ENCODE peak calls at places on chromosomes 12 and 14, in four cellular contexts. I, O, M and H are unnamed samples.

GRCh38 chr12:124387510-124387855 is 92.6 kb downstream of the RFLNA start:
- DNase-seq in I (no peak), O (no peak), M (no peak), H (peak; percentile 50)

GRCh38 chr12:57462307-57463253 is 3.0 kb downstream of the GLI1 start:
- DNase-seq in I (peak; percentile 88), O (peak; percentile 98), M (peak; percentile 82), H (peak; percentile 93)

GRCh38 chr14:91980157-91980556 is 32.7 kb upstream of the FBLN5 start:
- DNase-seq in I (no peak), O (no peak), M (peak; percentile 96), H (peak; percentile 83)

GRCh38 chr12:51196547-51196946 is 21.3 kb downstream of the POU6F1 start:
- DNase-seq in I (no peak), O (no peak), M (no peak), H (no peak)

GRCh38 chr12:57008113-57008687 is 1.9 kb upstream of the ZBTB39 start:
- DNase-seq in I (peak; percentile 23), O (peak; percentile 83), M (peak; percentile 82), H (peak; percentile 84)

GRCh38 chr14:74973003-74973614 is 17.7 kb upstream of the PGF start:
- DNase-seq in I (no peak), O (no peak), M (peak; percentile 44), H (no peak)

GRCh38 chr12:75634244-75635222 is 123.1 kb upstream of the KRR1 start:
- DNase-seq in I (no peak), O (no peak), M (no peak), H (peak; percentile 18)

GRCh38 chr12:104290320-104290719 is 13.2 kb upstream of the EID3 start:
- DNase-seq in I (no peak), O (no peak), M (no peak), H (no peak)

GRCh38 chr14:70029296-70030132 is 150.3 kb downstream of the SMOC1 start:
- DNase-seq in I (no peak), O (no peak), M (no peak), H (no peak)

GRCh38 chr14:26960049-26960688 is 362.3 kb upstream of the NOVA1 start:
- DNase-seq in I (peak; percentile 35), O (peak; percentile 5), M (no peak), H (no peak)

GRCh38 chr12:26338574-26339572 is 143.5 kb downstream of the SSPN start:
- DNase-seq in I (no peak), O (no peak), M (peak; percentile 78), H (peak; percentile 28)

GRCh38 chr12:32155911-32156585 is 49.4 kb downstream of the BICD1 start:
- DNase-seq in I (no peak), O (no peak), M (no peak), H (no peak)

GRCh38 chr12:25598956-25599355 is 45.9 kb upstream of the LMNTD1 start:
- DNase-seq in I (no peak), O (no peak), M (no peak), H (no peak)

GRCh38 chr12:29610473-29611174 is 113.1 kb upstream of the OVCH1 start:
- DNase-seq in I (no peak), O (peak; percentile 22), M (no peak), H (no peak)

GRCh38 chr14:52338282-52338681 is 24.2 kb downstream of the PTGER2 start:
- DNase-seq in I (no peak), O (no peak), M (peak; percentile 70), H (peak; percentile 46)

GRCh38 chr12:132158677-132159554 is 14.7 kb downstream of the NOC4L start:
- DNase-seq in I (no peak), O (no peak), M (no peak), H (no peak)

GRCh38 chr14:91374897-91375747 is 42.5 kb downstream of the CCDC88C start:
- DNase-seq in I (peak; percentile 72), O (no peak), M (no peak), H (no peak)

GRCh38 chr12:78406776-78407335 is 457.7 kb upstream of the SYT1 start:
- DNase-seq in I (no peak), O (peak; percentile 66), M (peak; percentile 9), H (peak; percentile 64)

DNA sequence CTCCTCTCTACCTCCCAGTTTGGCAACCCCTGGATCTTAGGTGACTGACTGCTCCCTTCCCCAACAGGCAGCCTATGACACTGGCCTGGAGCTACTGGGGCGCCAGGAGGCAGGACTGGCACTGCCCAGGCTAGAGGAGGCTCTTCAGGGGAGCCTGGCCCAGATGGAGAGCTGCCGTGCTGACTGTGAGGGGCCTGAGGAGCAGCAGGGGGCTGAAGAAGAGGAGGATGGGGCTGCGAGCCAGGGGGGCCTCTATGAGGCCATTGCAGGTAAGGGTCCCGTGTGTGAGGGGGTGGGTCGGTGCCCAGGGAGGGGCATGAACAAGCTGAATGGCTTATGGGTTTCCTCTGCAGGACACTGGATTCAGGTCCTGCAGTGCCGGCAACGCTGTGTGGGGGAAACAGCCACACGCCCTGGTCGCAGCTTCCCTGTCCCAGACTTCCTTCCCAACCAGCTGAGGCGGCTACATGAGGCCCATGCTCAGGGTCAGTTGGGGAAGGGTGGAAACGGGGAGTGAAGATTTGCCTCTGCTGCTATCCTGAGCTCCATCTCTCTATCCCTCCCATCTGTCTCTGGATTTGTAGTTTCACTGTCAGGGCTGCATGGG is 2.2 kb downstream of the P3H3 start:
- DNase-seq in I (no peak), O (no peak), M (no peak), H (no peak)
- H3K4me3 ChIP-seq in I (peak overlapping the region; percentile 18), O (no peak overlapping the region), M (no peak overlapping the region), H (no peak overlapping the region)

GRCh38 chr12:109861689-109862314 is 18.5 kb downstream of the GLTP start:
- DNase-seq in I (no peak), O (no peak), M (peak; percentile 20), H (no peak)

GRCh38 chr12:109864916-109865315 is 15.4 kb downstream of the GLTP start:
- DNase-seq in I (no peak), O (peak; percentile 61), M (no peak), H (no peak)

GRCh38 chr12:109860961-109861360 is 19.4 kb downstream of the GLTP start:
- DNase-seq in I (no peak), O (no peak), M (no peak), H (no peak)

GRCh38 chr12:109868182-109869051 is 11.9 kb downstream of the GLTP start:
- DNase-seq in I (no peak), O (no peak), M (no peak), H (no peak)

GRCh38 chr12:109863961-109864712 is 16.2 kb downstream of the GLTP start:
- DNase-seq in I (no peak), O (peak; percentile 55), M (peak; percentile 63), H (peak; percentile 80)
- H3K18ac ChIP-seq in I (peak overlapping the region; percentile 82), O (no peak overlapping the region), M (no peak overlapping the region), H (peak overlapping the region; percentile 29)

DNA sequence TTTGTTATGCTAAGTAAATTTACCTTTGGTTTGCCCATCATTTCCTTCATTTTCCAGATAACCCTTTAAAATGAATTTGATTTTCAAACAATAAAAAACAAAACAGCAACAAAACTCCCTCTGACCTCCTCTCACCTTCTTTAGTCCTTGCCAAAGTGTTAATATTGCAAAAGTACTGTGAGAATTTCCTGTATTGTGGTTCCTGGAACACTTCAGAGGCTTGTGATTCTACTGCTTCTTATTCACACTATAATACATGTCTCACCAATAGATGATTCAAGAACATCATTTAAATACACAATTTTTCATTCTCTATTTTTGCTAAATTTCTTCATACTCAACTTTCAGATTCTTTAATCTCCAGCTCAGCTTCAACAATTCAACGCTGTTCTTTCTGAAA is at the start of gene KLRD1:
- DNase-seq in I (no peak), O (no peak), M (no peak), H (no peak)
- H3K4me3 ChIP-seq in I (no peak within 1 kb of the TSS), O (no peak within 1 kb of the TSS), M (no peak within 1 kb of the TSS), H (no peak within 1 kb of the TSS)

GRCh38 chr14:73755434-73756014 is 41.3 kb upstream of the PNMA1 start:
- DNase-seq in I (no peak), O (no peak), M (no peak), H (peak; percentile 59)

GRCh38 chr14:73754911-73755360 is 40.8 kb upstream of the PNMA1 start:
- DNase-seq in I (no peak), O (no peak), M (peak; percentile 54), H (peak; percentile 88)

GRCh38 chr14:73752297-73752992 is 38.3 kb upstream of the PNMA1 start:
- DNase-seq in I (no peak), O (peak; percentile 72), M (peak; percentile 45), H (peak; percentile 60)

GRCh38 chr14:73753043-73753886 is 39.1 kb upstream of the PNMA1 start:
- DNase-seq in I (no peak), O (peak; percentile 54), M (no peak), H (peak; percentile 66)

DNA sequence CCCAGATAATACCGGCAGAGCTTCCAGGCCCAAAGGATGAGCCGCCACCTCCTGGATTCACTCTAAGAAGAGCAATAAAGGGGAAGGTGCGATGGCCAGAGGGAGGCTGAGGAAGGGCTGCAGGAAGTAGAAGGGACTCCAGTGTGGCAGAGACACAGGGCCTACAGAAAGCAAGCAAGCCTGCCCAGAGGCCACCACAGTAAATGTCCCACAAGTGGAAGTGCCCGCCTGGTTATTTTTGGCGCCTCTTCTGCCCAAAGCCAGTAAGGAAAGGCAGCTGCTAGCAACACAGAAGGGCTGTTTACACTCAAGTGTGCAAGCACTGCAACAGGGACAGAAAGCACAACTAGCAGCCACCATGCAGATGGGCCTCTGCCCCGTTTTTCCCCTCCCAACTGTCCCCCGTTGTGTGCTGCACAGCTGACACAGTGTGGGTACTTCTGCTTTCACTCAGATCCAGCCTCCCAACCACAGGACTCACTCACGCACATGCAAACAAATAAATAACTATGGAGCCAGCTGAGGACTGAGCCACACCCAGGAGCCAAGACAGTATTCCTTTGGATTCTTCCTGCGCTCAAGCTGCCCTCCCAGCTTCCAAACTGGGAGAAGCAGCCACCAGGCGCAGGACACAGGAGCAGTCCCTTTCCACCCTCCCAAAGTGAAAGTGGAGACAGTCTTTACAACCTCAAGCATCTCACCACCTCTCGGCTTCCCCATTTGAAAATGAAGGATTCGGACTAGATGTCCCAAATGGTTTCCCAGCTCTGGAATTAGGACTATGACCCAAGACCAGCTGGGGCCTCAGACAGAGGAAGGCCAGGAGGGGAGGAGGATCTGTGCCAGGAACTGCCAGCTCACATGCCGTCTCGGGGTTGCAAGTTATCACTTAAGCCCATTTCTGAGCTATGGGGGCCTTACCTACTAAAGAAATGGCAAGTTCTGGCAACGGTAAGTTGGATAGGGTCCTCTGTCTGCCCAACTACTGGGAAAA is 40.0 kb upstream of the PNMA1 start:
- DNase-seq in I (no peak), O (no peak), M (no peak), H (peak; percentile 89)
- H3K18ac ChIP-seq in I (no peak overlapping the region), O (no peak overlapping the region), M (peak overlapping the region; percentile 10), H (peak overlapping the region; percentile 80)

GRCh38 chr12:27972721-27973120 is at the start of gene PTHLH:
- DNase-seq in I (no peak), O (no peak), M (no peak), H (no peak)

GRCh38 chr12:27975222-27976136 is 2.9 kb upstream of the PTHLH start:
- DNase-seq in I (peak; percentile 47), O (peak; percentile 72), M (peak; percentile 72), H (peak; percentile 72)

GRCh38 chr12:27973487-27973890 is 956 bp upstream of the PTHLH start:
- DNase-seq in I (no peak), O (peak; percentile 42), M (peak; percentile 69), H (peak; percentile 44)

GRCh38 chr12:27971606-27972005 is 927 bp downstream of the PTHLH start:
- DNase-seq in I (no peak), O (no peak), M (peak; percentile 30), H (peak; percentile 66)

DNA sequence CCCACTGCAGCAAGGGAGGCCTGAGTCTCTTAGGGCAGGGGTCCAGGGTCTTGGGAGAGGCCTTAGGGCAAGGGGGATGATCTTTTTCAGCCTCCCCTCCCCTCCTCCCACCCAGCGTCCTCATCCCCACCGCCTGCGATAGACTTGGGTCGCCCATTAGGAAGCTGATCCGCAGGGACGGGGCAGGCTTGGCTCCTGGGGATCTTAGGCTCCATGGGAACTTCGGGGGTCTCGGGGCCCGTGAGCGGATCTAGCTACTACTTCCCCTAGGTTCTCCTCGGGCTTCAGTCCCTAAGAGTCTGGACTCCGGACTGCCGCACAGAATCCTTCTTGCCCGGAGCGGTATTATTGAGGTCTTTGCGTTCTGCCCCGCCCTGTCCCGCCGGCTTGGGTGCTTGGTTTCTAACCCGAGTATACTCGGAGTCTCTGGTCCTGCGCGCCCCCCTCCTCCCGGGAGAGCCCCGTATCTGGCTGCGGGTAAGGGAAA is 2.2 kb upstream of the PTHLH start:
- DNase-seq in I (no peak), O (peak; percentile 25), M (no peak), H (no peak)
- H3K4me3 ChIP-seq in I (no peak overlapping the region), O (peak overlapping the region; percentile 10), M (peak overlapping the region; percentile 28), H (peak overlapping the region; percentile 18)